ENCODE peak calls at places on chromosome 15, in six cellular contexts. Y is endothelial cell of umbilical vein, Z is A549, F is H1, X is K562, R is HepG2. Q is an unnamed sample.

GRCh38 chr15:26624128-26624527 is 148.7 kb downstream of the GABRB3 start:
- DNase-seq in Y (no peak), Z (no peak), F (no peak), X (no peak), R (no peak), Q (no peak)

GRCh38 chr15:43528542-43529007 is 11.2 kb downstream of the MAP1A start:
- DNase-seq in Y (no peak), Z (no peak), F (no peak), X (no peak), R (no peak), Q (no peak)

GRCh38 chr15:59166601-59167265 is 39.9 kb upstream of the LDHAL6B start:
- DNase-seq in Y (peak; percentile 30), Z (no peak), F (no peak), X (no peak), R (no peak), Q (no peak)

GRCh38 chr15:34155859-34156258 is 54.0 kb downstream of the PGBD4 start:
- DNase-seq in Y (no peak), Z (no peak), F (no peak), X (no peak), R (no peak), Q (no peak)

GRCh38 chr15:20409247-20409646 is 132.4 kb downstream of the GOLGA6L6 start:
- DNase-seq in Y (no peak), Z (no peak), F (no peak), X (no peak), R (no peak), Q (no peak)

GRCh38 chr15:69628256-69629093 is 175.9 kb downstream of the RPLP1 start:
- DNase-seq in Y (no peak), Z (no peak), F (no peak), X (no peak), R (no peak), Q (no peak)

GRCh38 chr15:70245932-70246622 is 148.4 kb upstream of the TLE3 start:
- DNase-seq in Y (no peak), Z (peak; percentile 62), F (no peak), X (no peak), R (no peak), Q (peak; percentile 8)

GRCh38 chr15:88858934-88859333 is 36.4 kb downstream of the HAPLN3 start:
- DNase-seq in Y (no peak), Z (no peak), F (no peak), X (no peak), R (no peak), Q (no peak)

GRCh38 chr15:98927990-98928389 is 79.6 kb downstream of the PGPEP1L start:
- DNase-seq in Y (no peak), Z (no peak), F (no peak), X (no peak), R (no peak), Q (no peak)

GRCh38 chr15:59338414-59338813 is 34.3 kb downstream of the MYO1E start:
- DNase-seq in Y (no peak), Z (no peak), F (no peak), X (no peak), R (no peak), Q (no peak)

GRCh38 chr15:73002509-73002908 is 49.8 kb upstream of the NEO1 start:
- DNase-seq in Y (no peak), Z (no peak), F (no peak), X (no peak), R (no peak), Q (no peak)

GRCh38 chr15:42387603-42388002 is 28.3 kb downstream of the CAPN3 start:
- DNase-seq in Y (no peak), Z (no peak), F (no peak), X (no peak), R (no peak), Q (no peak)

GRCh38 chr15:73994912-73995622 is 551 bp downstream of the PML start:
- DNase-seq in Y (no peak), Z (no peak), F (no peak), X (peak; percentile 31), R (no peak), Q (no peak)

GRCh38 chr15:101590785-101591184 is 61.4 kb downstream of the TM2D3 start:
- DNase-seq in Y (no peak), Z (no peak), F (no peak), X (no peak), R (no peak), Q (no peak)
- TF ChIP-seq JUN in Y (no peak), Z (no peak), F (no peak), X (no peak), R (no peak), Q (no peak)

DNA sequence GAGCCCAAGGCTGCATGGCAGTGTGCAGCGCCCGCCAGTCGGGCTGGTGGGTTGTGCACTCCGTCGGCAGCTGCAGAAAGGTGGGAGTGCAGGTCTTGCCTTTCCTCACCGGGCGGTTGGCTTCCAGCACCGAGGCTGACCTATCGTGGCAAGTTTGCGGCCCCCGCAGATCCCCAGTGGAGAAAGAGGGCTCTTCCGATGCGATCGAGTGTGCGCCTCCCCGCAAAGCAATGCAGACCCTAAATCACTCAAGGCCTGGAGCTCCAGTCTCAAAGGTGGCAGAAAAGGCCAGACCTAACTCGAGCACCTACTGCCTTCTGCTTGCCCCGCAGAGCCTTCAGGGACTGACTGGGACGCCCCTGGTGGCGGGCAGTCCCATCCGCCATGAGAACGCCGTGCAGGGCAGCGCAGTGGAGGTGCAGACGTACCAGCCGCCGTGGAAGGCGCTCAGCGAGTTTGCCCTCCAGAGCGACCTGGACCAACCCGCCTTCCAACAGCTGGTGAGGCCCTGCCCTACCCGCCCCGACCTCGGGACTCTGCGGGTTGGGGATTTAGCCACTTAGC is 4.3 kb downstream of the ISL2 start:
- DNase-seq in Y (no peak), Z (no peak), F (peak; percentile 78), X (no peak), R (no peak), Q (no peak)
- TF ChIP-seq JUN in Y (no peak), Z (no peak), F (no peak), X (no peak), R (no peak), Q (no peak)

GRCh38 chr15:83039206-83039605 is 27.8 kb upstream of the C15orf40 start:
- DNase-seq in Y (no peak), Z (no peak), F (no peak), X (no peak), R (no peak), Q (no peak)
- TF ChIP-seq JUN in Y (no peak), Z (no peak), F (no peak), X (no peak), R (no peak), Q (no peak)

GRCh38 chr15:93603550-93603949 is 514.5 kb upstream of the RGMA start:
- DNase-seq in Y (no peak), Z (no peak), F (no peak), X (no peak), R (no peak), Q (no peak)
- TF ChIP-seq JUN in Y (no peak), Z (no peak), F (no peak), X (no peak), R (no peak), Q (no peak)

GRCh38 chr15:100778831-100779288 is 100.8 kb upstream of the ALDH1A3 start:
- DNase-seq in Y (no peak), Z (no peak), F (peak; percentile 33), X (no peak), R (no peak), Q (peak; percentile 10)

GRCh38 chr15:100779331-100780207 is 100.1 kb upstream of the ALDH1A3 start:
- DNase-seq in Y (no peak), Z (no peak), F (peak; percentile 29), X (no peak), R (no peak), Q (peak; percentile 2)

GRCh38 chr15:100772478-100773378 is 106.9 kb upstream of the ALDH1A3 start:
- DNase-seq in Y (no peak), Z (no peak), F (peak; percentile 46), X (no peak), R (no peak), Q (peak; percentile 18)

GRCh38 chr15:100777821-100778220 is 101.8 kb upstream of the ALDH1A3 start:
- DNase-seq in Y (no peak), Z (no peak), F (no peak), X (no peak), R (no peak), Q (no peak)

DNA sequence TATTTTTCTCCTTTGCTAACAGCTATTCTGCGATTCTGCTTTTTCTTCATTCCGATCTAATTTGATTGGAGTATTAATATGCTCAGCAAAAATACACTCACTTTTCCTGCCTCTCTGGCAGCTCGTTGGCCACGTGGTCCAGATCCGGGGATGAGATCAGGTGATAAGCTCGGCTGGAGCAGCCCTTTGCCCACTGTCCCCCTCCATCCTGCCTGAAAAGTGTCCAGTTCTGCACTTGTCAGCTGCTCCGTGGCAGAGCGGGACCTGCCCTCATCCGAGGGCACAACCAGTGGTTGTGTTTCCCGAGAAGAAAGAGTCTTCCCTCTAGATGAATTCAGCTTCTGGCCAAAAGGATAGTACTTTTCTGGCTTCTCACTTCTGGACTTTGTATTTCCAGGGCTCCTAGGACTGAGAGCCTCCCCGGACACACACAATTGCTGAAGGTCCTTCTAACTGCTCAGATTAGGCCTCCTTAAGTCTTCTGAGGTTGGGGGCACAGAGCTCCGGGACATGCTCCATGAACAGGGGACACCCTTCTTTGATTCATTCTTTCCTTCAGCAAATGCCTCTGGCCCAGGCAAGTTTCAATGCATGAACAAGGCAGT is 103.9 kb upstream of the ALDH1A3 start:
- DNase-seq in Y (no peak), Z (no peak), F (no peak), X (no peak), R (no peak), Q (peak; percentile 0)
- TF ChIP-seq JUN in Y (no peak), Z (no peak), F (no peak), X (no peak), R (no peak), Q (no peak)

GRCh38 chr15:53404930-53405493 is 354.5 kb downstream of the WDR72 start:
- DNase-seq in Y (no peak), Z (no peak), F (no peak), X (no peak), R (no peak), Q (no peak)
- TF ChIP-seq JUN in Y (no peak), Z (no peak), F (no peak), X (no peak), R (no peak), Q (no peak)

Q was measured in WTC11.